ENCODE peak calls at places on chromosomes 13 and 19, in ten cellular contexts. One of them, this sample, is unnamed.

GRCh38 chr19:50570997-50571396 is 2.8 kb upstream of the LRRC4B start:
- DNase-seq in foreskin fibroblast: no peak
- DNase-seq in fibroblast of mammary gland: no peak
- DNase-seq in progenitor cell of endocrine pancreas: no peak
- DNase-seq in renal cortical epithelial cell: no peak
- DNase-seq in thoracic aorta: no peak
- DNase-seq in fibroblast of the aortic adventitia: no peak
- DNase-seq in COR-L47: no peak
- DNase-seq in posterior cingulate gyrus: no peak
- DNase-seq in NCI-H1105: no peak
- DNase-seq in this sample: no peak

GRCh38 chr19:42065051-42065450 is 5.0 kb downstream of the GRIK5 start:
- DNase-seq in foreskin fibroblast: no peak
- DNase-seq in fibroblast of mammary gland: no peak
- DNase-seq in progenitor cell of endocrine pancreas: no peak
- DNase-seq in renal cortical epithelial cell: no peak
- DNase-seq in thoracic aorta: no peak
- DNase-seq in fibroblast of the aortic adventitia: no peak
- DNase-seq in COR-L47: no peak
- DNase-seq in posterior cingulate gyrus: no peak
- DNase-seq in NCI-H1105: no peak
- DNase-seq in this sample: no peak

GRCh38 chr19:11405846-11406643 is 13.1 kb downstream of the RGL3 start:
- DNase-seq in foreskin fibroblast: no peak
- DNase-seq in fibroblast of mammary gland: peak
- DNase-seq in progenitor cell of endocrine pancreas: no peak
- DNase-seq in renal cortical epithelial cell: no peak
- DNase-seq in thoracic aorta: no peak
- DNase-seq in fibroblast of the aortic adventitia: no peak
- DNase-seq in COR-L47: no peak
- DNase-seq in posterior cingulate gyrus: no peak
- DNase-seq in NCI-H1105: no peak
- DNase-seq in this sample: no peak

GRCh38 chr19:19909654-19910053 is 8.9 kb downstream of the ZNF93 start:
- DNase-seq in foreskin fibroblast: no peak
- DNase-seq in fibroblast of mammary gland: no peak
- DNase-seq in progenitor cell of endocrine pancreas: no peak
- DNase-seq in renal cortical epithelial cell: no peak
- DNase-seq in thoracic aorta: no peak
- DNase-seq in fibroblast of the aortic adventitia: no peak
- DNase-seq in COR-L47: no peak
- DNase-seq in posterior cingulate gyrus: no peak
- DNase-seq in NCI-H1105: no peak
- DNase-seq in this sample: no peak

GRCh38 chr13:43031881-43032280 is 8.5 kb downstream of the DNAJC15 start:
- DNase-seq in foreskin fibroblast: no peak
- DNase-seq in fibroblast of mammary gland: no peak
- DNase-seq in progenitor cell of endocrine pancreas: no peak
- DNase-seq in renal cortical epithelial cell: no peak
- DNase-seq in thoracic aorta: no peak
- DNase-seq in fibroblast of the aortic adventitia: no peak
- DNase-seq in COR-L47: no peak
- DNase-seq in posterior cingulate gyrus: no peak
- DNase-seq in NCI-H1105: no peak
- DNase-seq in this sample: no peak

GRCh38 chr13:113207890-113208423 is 512 bp downstream of the PCID2 start:
- DNase-seq in foreskin fibroblast: peak
- DNase-seq in fibroblast of mammary gland: peak
- DNase-seq in progenitor cell of endocrine pancreas: peak
- DNase-seq in renal cortical epithelial cell: peak
- DNase-seq in thoracic aorta: no peak
- DNase-seq in fibroblast of the aortic adventitia: peak
- DNase-seq in COR-L47: peak
- DNase-seq in posterior cingulate gyrus: no peak
- DNase-seq in NCI-H1105: peak
- DNase-seq in this sample: no peak

GRCh38 chr19:3162418-3163229 is 15.9 kb upstream of the S1PR4 start:
- DNase-seq in foreskin fibroblast: no peak
- DNase-seq in fibroblast of mammary gland: peak
- DNase-seq in progenitor cell of endocrine pancreas: no peak
- DNase-seq in renal cortical epithelial cell: no peak
- DNase-seq in thoracic aorta: no peak
- DNase-seq in fibroblast of the aortic adventitia: no peak
- DNase-seq in COR-L47: peak
- DNase-seq in posterior cingulate gyrus: no peak
- DNase-seq in NCI-H1105: no peak
- DNase-seq in this sample: no peak

GRCh38 chr13:62931901-62932883 is 1516.5 kb upstream of the PCDH20 start:
- DNase-seq in foreskin fibroblast: peak
- DNase-seq in fibroblast of mammary gland: peak
- DNase-seq in progenitor cell of endocrine pancreas: no peak
- DNase-seq in renal cortical epithelial cell: peak
- DNase-seq in thoracic aorta: no peak
- DNase-seq in fibroblast of the aortic adventitia: no peak
- DNase-seq in COR-L47: no peak
- DNase-seq in posterior cingulate gyrus: no peak
- DNase-seq in NCI-H1105: no peak
- DNase-seq in this sample: no peak

GRCh38 chr13:26558074-26558805 is 757 bp downstream of the WASF3 start:
- DNase-seq in foreskin fibroblast: no peak
- DNase-seq in fibroblast of mammary gland: peak
- DNase-seq in progenitor cell of endocrine pancreas: peak
- DNase-seq in renal cortical epithelial cell: no peak
- DNase-seq in thoracic aorta: no peak
- DNase-seq in fibroblast of the aortic adventitia: peak
- DNase-seq in COR-L47: no peak
- DNase-seq in posterior cingulate gyrus: no peak
- DNase-seq in NCI-H1105: no peak
- DNase-seq in this sample: no peak

GRCh38 chr19:5356918-5357317 is 16.3 kb upstream of the PTPRS start:
- DNase-seq in foreskin fibroblast: no peak
- DNase-seq in fibroblast of mammary gland: no peak
- DNase-seq in progenitor cell of endocrine pancreas: no peak
- DNase-seq in renal cortical epithelial cell: no peak
- DNase-seq in thoracic aorta: no peak
- DNase-seq in fibroblast of the aortic adventitia: no peak
- DNase-seq in COR-L47: no peak
- DNase-seq in posterior cingulate gyrus: no peak
- DNase-seq in NCI-H1105: no peak
- DNase-seq in this sample: no peak

GRCh38 chr13:30234763-30235162 is 72.6 kb downstream of the KATNAL1 start:
- DNase-seq in foreskin fibroblast: no peak
- DNase-seq in fibroblast of mammary gland: no peak
- DNase-seq in progenitor cell of endocrine pancreas: no peak
- DNase-seq in renal cortical epithelial cell: peak
- DNase-seq in thoracic aorta: no peak
- DNase-seq in fibroblast of the aortic adventitia: peak
- DNase-seq in COR-L47: peak
- DNase-seq in posterior cingulate gyrus: no peak
- DNase-seq in NCI-H1105: no peak
- DNase-seq in this sample: no peak

GRCh38 chr19:27891411-27891810 is 1321.5 kb downstream of the UQCRFS1 start:
- DNase-seq in foreskin fibroblast: no peak
- DNase-seq in fibroblast of mammary gland: no peak
- DNase-seq in progenitor cell of endocrine pancreas: no peak
- DNase-seq in renal cortical epithelial cell: no peak
- DNase-seq in thoracic aorta: no peak
- DNase-seq in fibroblast of the aortic adventitia: no peak
- DNase-seq in COR-L47: no peak
- DNase-seq in posterior cingulate gyrus: no peak
- DNase-seq in NCI-H1105: no peak
- DNase-seq in this sample: no peak

GRCh38 chr19:3061214-3062161 is 807 bp downstream of the TLE5 start:
- DNase-seq in foreskin fibroblast: no peak
- DNase-seq in fibroblast of mammary gland: no peak
- DNase-seq in progenitor cell of endocrine pancreas: no peak
- DNase-seq in renal cortical epithelial cell: no peak
- DNase-seq in thoracic aorta: no peak
- DNase-seq in fibroblast of the aortic adventitia: no peak
- DNase-seq in COR-L47: peak
- DNase-seq in posterior cingulate gyrus: peak
- DNase-seq in NCI-H1105: peak
- DNase-seq in this sample: no peak

GRCh38 chr19:28633223-28634030 is 579.5 kb downstream of the UQCRFS1 start:
- DNase-seq in foreskin fibroblast: peak
- DNase-seq in fibroblast of mammary gland: peak
- DNase-seq in progenitor cell of endocrine pancreas: peak
- DNase-seq in renal cortical epithelial cell: peak
- DNase-seq in thoracic aorta: no peak
- DNase-seq in fibroblast of the aortic adventitia: peak
- DNase-seq in COR-L47: peak
- DNase-seq in posterior cingulate gyrus: no peak
- DNase-seq in NCI-H1105: peak
- DNase-seq in this sample: no peak

GRCh38 chr13:76016799-76017198 is 380.7 kb downstream of the LMO7 start:
- DNase-seq in foreskin fibroblast: no peak
- DNase-seq in fibroblast of mammary gland: peak
- DNase-seq in progenitor cell of endocrine pancreas: no peak
- DNase-seq in renal cortical epithelial cell: peak
- DNase-seq in thoracic aorta: no peak
- DNase-seq in fibroblast of the aortic adventitia: peak
- DNase-seq in COR-L47: peak
- DNase-seq in posterior cingulate gyrus: no peak
- DNase-seq in NCI-H1105: no peak
- DNase-seq in this sample: no peak